ENCODE peak calls at places on chromosomes 11 and 22, in four cellular contexts. E, I, W and L are unnamed samples.

GRCh38 chr11:120013325-120014250 is 124.3 kb downstream of the TRIM29 start:
- DNase-seq in E (peak; percentile 87), I (peak; percentile 32), W (peak; percentile 74), L (peak; percentile 82)

GRCh38 chr11:45560153-45560934 is 105.1 kb downstream of the CHST1 start:
- DNase-seq in E (no peak), I (no peak), W (no peak), L (no peak)

GRCh38 chr11:125081098-125081798 is 18.1 kb downstream of the SLC37A2 start:
- DNase-seq in E (no peak), I (no peak), W (no peak), L (no peak)

GRCh38 chr11:25159341-25159740 is 662.5 kb downstream of the LUZP2 start:
- DNase-seq in E (no peak), I (no peak), W (no peak), L (no peak)

GRCh38 chr11:2767751-2768150 is 68.0 kb upstream of the KCNQ1OT1 start:
- DNase-seq in E (peak; percentile 4), I (no peak), W (no peak), L (no peak)

GRCh38 chr22:44256085-44256484 is 56.7 kb downstream of the SHISAL1 start:
- DNase-seq in E (no peak), I (no peak), W (no peak), L (no peak)

GRCh38 chr11:48058777-48059176 is 78.4 kb downstream of the PTPRJ start:
- DNase-seq in E (no peak), I (no peak), W (no peak), L (no peak)

GRCh38 chr11:6505577-6506240 is 8.6 kb downstream of the DNHD1 start:
- DNase-seq in E (no peak), I (peak; percentile 25), W (peak; percentile 36), L (peak; percentile 29)

GRCh38 chr11:110897035-110897434 is 184.8 kb upstream of the ARHGAP20 start:
- DNase-seq in E (no peak), I (no peak), W (no peak), L (no peak)

GRCh38 chr11:77590194-77590591 is 440 bp downstream of the AQP11 start:
- DNase-seq in E (peak; percentile 34), I (peak; percentile 67), W (no peak), L (peak; percentile 8)

GRCh38 chr22:44578516-44579230 is 80.6 kb upstream of the RTL6 start:
- DNase-seq in E (no peak), I (no peak), W (no peak), L (no peak)

GRCh38 chr22:44929348-44930015 is 80.3 kb downstream of the PHF21B start:
- DNase-seq in E (no peak), I (no peak), W (no peak), L (no peak)

GRCh38 chr11:8327761-8328192 is 64.1 kb upstream of the LMO1 start:
- DNase-seq in E (no peak), I (no peak), W (no peak), L (no peak)

GRCh38 chr22:28247667-28248363 is 328.8 kb upstream of the PITPNB start:
- DNase-seq in E (no peak), I (no peak), W (peak; percentile 18), L (peak; percentile 50)

GRCh38 chr11:62985351-62985750 is 584 bp upstream of the SLC22A6 start:
- DNase-seq in E (no peak), I (no peak), W (no peak), L (no peak)

GRCh38 chr11:3123761-3124733 is 41.1 kb downstream of the OSBPL5 start:
- DNase-seq in E (peak; percentile 9), I (no peak), W (no peak), L (no peak)

GRCh38 chr11:121563003-121563402 is 110.2 kb upstream of the SORL1-AS1 start:
- DNase-seq in E (no peak), I (no peak), W (no peak), L (no peak)

GRCh38 chr22:24465566-24465965 is 29.6 kb upstream of the UPB1 start:
- DNase-seq in E (no peak), I (peak; percentile 24), W (no peak), L (no peak)

GRCh38 chr11:126406368-126406767 is 50.9 kb downstream of the ST3GAL4 start:
- DNase-seq in E (no peak), I (no peak), W (no peak), L (no peak)

GRCh38 chr22:41799486-41800347 is 762 bp upstream of the CCDC134 start:
- DNase-seq in E (peak; percentile 31), I (no peak), W (peak; percentile 68), L (peak; percentile 36)

GRCh38 chr22:33758125-33758483 is 162.2 kb downstream of the LARGE1 start:
- DNase-seq in E (no peak), I (no peak), W (no peak), L (no peak)

GRCh38 chr22:37501610-37502341 is 15.6 kb upstream of the MFNG start:
- DNase-seq in E (no peak), I (peak; percentile 99), W (peak; percentile 40), L (no peak)

GRCh38 chr11:12900496-12900895 is 108.6 kb upstream of the RASSF10 start:
- DNase-seq in E (no peak), I (peak; percentile 40), W (no peak), L (no peak)

GRCh38 chr22:45511847-45512261 is 9.2 kb downstream of the FBLN1 start:
- DNase-seq in E (no peak), I (no peak), W (no peak), L (no peak)

GRCh38 chr11:112318193-112318592 is 57.5 kb upstream of the PLET1 start:
- DNase-seq in E (no peak), I (no peak), W (no peak), L (no peak)

GRCh38 chr11:94767701-94768601 is at the start of gene AMOTL1:
- DNase-seq in E (peak; percentile 89), I (no peak), W (peak; percentile 73), L (peak; percentile 87)

GRCh38 chr11:94770563-94771120 is 2.5 kb downstream of the AMOTL1 start:
- DNase-seq in E (no peak), I (no peak), W (no peak), L (no peak)

GRCh38 chr11:94769897-94770296 is 1.7 kb downstream of the AMOTL1 start:
- DNase-seq in E (no peak), I (no peak), W (no peak), L (no peak)

GRCh38 chr11:94767292-94767690 is 865 bp upstream of the AMOTL1 start:
- DNase-seq in E (no peak), I (no peak), W (peak; percentile 37), L (no peak)

GRCh38 chr11:94768602-94769511 is 701 bp downstream of the AMOTL1 start:
- DNase-seq in E (peak; percentile 53), I (no peak), W (peak; percentile 52), L (no peak)
- TF ChIP-seq ELF4 in E (no peak), I (no peak), W (no peak), L (no peak)

GRCh38 chr11:69813839-69814238 is 5.4 kb downstream of the FGF3 start:
- DNase-seq in E (no peak), I (no peak), W (no peak), L (no peak)
- TF ChIP-seq ELF4 in E (no peak), I (no peak), W (no peak), L (no peak)

GRCh38 chr22:23192558-23192957 is 12.2 kb downstream of the BCR start:
- DNase-seq in E (no peak), I (no peak), W (no peak), L (no peak)
- TF ChIP-seq ELF4 in E (no peak), I (no peak), W (no peak), L (no peak)

GRCh38 chr11:109788969-109789490 is 304.2 kb upstream of the ZC3H12C start:
- DNase-seq in E (no peak), I (no peak), W (no peak), L (no peak)
- TF ChIP-seq ELF4 in E (no peak), I (no peak), W (no peak), L (no peak)

GRCh38 chr22:31259798-31260473 is 32.4 kb downstream of the PIK3IP1 start:
- DNase-seq in E (no peak), I (no peak), W (no peak), L (no peak)
- TF ChIP-seq ELF4 in E (no peak), I (no peak), W (no peak), L (no peak)

DNA sequence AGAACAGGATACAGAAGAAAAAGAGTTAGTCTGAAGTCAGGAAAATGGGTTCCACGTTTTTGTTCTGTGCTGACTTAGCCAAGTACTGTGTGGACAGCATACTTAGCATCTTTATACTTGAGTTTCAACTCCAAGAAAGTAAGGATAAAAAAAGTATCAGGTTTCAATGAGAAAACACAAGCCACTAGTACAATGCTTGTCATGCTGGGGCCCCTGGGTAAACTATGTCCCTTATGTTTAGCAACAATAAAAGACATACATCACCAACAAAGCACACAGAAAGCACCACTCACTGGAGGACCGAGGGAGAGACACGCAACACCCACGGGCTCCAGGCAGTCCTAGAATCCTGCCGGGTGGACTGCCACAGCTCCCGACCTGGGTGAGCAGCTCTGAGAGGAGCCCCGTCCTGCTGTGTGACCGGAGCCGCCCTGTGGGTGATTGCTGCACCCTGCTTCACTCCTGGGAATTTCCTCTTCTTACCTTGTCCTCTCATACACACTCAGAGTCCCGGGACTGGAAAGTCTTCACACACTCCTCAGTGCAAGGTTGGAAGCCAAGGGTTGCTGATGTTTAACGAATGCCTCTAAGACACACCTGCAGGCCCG is 890.5 kb downstream of the BRD1 start:
- DNase-seq in E (no peak), I (no peak), W (no peak), L (no peak)
- TF ChIP-seq ELF4 in E (no peak), I (no peak), W (no peak), L (no peak)

DNA sequence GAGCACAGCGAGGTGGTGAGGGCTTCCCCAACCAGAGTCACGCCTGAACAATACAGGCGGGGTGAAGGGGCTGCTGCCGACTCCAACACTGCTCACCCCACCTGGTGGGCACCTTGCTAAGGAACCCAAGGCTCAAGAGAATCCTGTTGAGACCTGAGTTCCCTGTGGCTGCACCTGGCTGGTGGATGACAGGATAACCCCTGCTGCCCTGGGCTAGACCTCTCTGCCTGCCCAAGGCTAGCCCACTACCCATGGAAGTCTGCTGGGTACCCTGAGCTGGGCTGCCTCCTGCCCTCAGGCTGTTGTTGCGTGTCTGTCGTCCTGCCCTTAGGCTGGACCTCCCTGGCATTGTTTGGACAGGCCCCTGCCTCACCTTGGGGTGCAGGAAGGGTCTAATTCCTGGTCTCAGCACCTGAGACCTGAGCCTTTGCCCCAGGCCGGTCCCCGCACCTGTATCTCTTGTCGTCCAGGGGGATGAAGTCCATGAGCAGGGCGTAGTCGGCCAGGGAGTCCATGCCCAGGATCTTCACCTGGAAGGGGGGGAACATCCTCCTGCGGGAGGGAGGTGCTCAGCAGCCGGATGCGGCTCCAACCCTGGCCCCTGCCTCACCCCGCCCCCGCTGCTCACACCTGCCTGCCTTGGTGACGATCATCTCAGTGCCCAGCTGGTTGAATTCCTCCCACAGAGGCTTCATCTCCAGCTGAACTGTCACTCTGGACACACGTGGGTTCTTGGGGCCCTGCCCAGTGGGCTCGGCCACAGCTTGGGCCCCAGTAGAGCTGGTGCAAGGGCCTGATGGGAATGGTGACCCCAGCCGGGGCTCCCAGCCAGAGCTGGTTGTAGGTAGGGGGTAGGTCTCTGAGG is 4.9 kb upstream of the NUDT8 start:
- DNase-seq in E (peak; percentile 14), I (no peak), W (no peak), L (no peak)
- TF ChIP-seq ELF4 in E (no peak), I (no peak), W (no peak), L (no peak)